ENCODE peak calls at places on chromosomes 12 and 14, in seven cellular contexts. G, D, Y, E, C, Z and N are unnamed samples.

GRCh38 chr14:90368946-90369721 is 27.7 kb upstream of the CALM1 start:
- DNase-seq in Y (no peak), E (peak; percentile 58), D (no peak), C (no peak), G (peak; percentile 66), Z (no peak), N (no peak)

GRCh38 chr14:23951590-23952143 is 1.9 kb upstream of the DHRS4 start:
- DNase-seq in E (no peak), Y (no peak), G (no peak), D (no peak), C (no peak), Z (no peak), N (no peak)

GRCh38 chr14:22780105-22780679 is 13.7 kb downstream of the OXA1L start:
- DNase-seq in Y (no peak), C (no peak), G (no peak), Z (no peak), D (no peak), E (no peak), N (no peak)

GRCh38 chr12:6955462-6956331 is 4.5 kb downstream of the PTPN6 start:
- DNase-seq in Y (no peak), Z (no peak), G (no peak), C (no peak), E (no peak), D (peak; percentile 57), N (peak; percentile 38)

GRCh38 chr14:52780893-52781292 is 10.5 kb downstream of the GNPNAT1 start:
- DNase-seq in D (no peak), Z (no peak), Y (no peak), E (no peak), G (no peak), C (no peak), N (no peak)

GRCh38 chr14:52032196-52032865 is 36.5 kb downstream of the NID2 start:
- DNase-seq in D (no peak), Z (no peak), G (no peak), Y (no peak), C (no peak), E (no peak), N (no peak)

GRCh38 chr14:104394606-104394910 is 185.0 kb upstream of the C14orf180 start:
- DNase-seq in D (no peak), C (no peak), E (no peak), Z (no peak), G (no peak), Y (no peak), N (no peak)

GRCh38 chr12:31591308-31591901 is 469 bp upstream of the DENND5B start:
- DNase-seq in D (no peak), E (peak; percentile 55), Z (no peak), C (no peak), Y (no peak), G (peak; percentile 3), N (peak; percentile 85)

GRCh38 chr14:92310776-92311375 is 12.1 kb upstream of the SLC24A4 start:
- DNase-seq in D (no peak), Z (no peak), Y (no peak), C (no peak), G (no peak), E (no peak), N (no peak)

GRCh38 chr12:70719672-70720420 is 82.6 kb upstream of the PTPRB start:
- DNase-seq in C (peak; percentile 60), Y (peak; percentile 54), D (no peak), G (peak; percentile 46), Z (peak; percentile 30), E (peak; percentile 13), N (peak; percentile 20)

GRCh38 chr14:36429692-36430091 is 90.3 kb downstream of the NKX2-1 start:
- DNase-seq in Z (no peak), D (no peak), E (no peak), C (no peak), G (no peak), Y (no peak), N (no peak)

GRCh38 chr14:97298331-97298730 is 501.1 kb downstream of the VRK1 start:
- DNase-seq in Z (no peak), G (peak; percentile 41), D (no peak), E (peak; percentile 7), Y (no peak), C (no peak), N (no peak)

GRCh38 chr14:51963164-51963733 is 26.1 kb upstream of the RTRAF start:
- DNase-seq in E (no peak), C (no peak), Z (no peak), D (no peak), Y (no peak), G (no peak), N (no peak)

GRCh38 chr12:118436002-118436724 is 59.8 kb downstream of the SUDS3 start:
- DNase-seq in G (peak; percentile 27), C (no peak), E (peak; percentile 27), D (no peak), Y (no peak), Z (no peak), N (peak; percentile 33)

GRCh38 chr14:36256131-36256801 is 64.2 kb downstream of the MBIP start:
- DNase-seq in Y (no peak), C (no peak), Z (no peak), D (no peak), E (no peak), G (no peak), N (no peak)

GRCh38 chr14:65359503-65359902 is 53.0 kb upstream of the FUT8 start:
- DNase-seq in G (peak; percentile 82), D (no peak), C (no peak), Y (no peak), Z (no peak), E (peak; percentile 19), N (no peak)

GRCh38 chr12:40565029-40565633 is 127.1 kb upstream of the CNTN1 start:
- DNase-seq in Z (no peak), C (no peak), D (no peak), E (no peak), Y (no peak), G (no peak), N (no peak)

GRCh38 chr14:29370024-29370423 is 557.6 kb downstream of the PRKD1 start:
- DNase-seq in Z (no peak), E (no peak), G (peak; percentile 38), Y (no peak), D (no peak), C (no peak), N (no peak)

GRCh38 chr12:5051334-5051733 is 7.7 kb downstream of the KCNA5 start:
- DNase-seq in Z (no peak), C (no peak), G (no peak), E (no peak), D (no peak), Y (no peak), N (no peak)

GRCh38 chr12:1972856-1973317 is 31.4 kb downstream of the DCP1B start:
- DNase-seq in C (no peak), D (peak; percentile 85), Y (peak; percentile 24), E (no peak), G (no peak), Z (no peak), N (no peak)

DNA sequence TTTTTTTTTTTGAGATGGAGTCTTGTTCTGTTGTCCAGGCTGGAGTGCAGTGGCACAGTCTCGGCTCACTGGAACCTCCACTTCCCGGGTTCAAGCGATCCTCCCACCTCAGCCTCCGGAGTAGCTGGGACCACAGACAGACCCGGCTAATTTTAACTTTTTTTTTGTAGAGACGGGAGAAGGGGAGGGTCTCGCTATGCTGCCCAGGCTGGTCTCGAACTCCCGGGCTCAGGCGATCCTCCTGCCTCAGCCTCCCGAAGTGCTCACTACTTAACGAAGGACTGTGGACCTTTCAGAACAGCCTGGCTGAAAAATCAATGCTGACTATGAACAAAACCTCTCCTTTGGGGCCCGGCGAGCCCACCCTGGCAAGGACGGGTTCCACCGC is 10.9 kb downstream of the SLC6A12 start:
- DNase-seq in C (no peak), G (no peak), Y (no peak), E (no peak), Z (no peak), D (no peak), N (no peak)
- H3K4me3 ChIP-seq in C (peak overlapping the region; percentile 65), G (no peak overlapping the region), Y (peak overlapping the region; percentile 58), E (peak overlapping the region; percentile 93), Z (no peak overlapping the region), D (peak overlapping the region; percentile 22), N (no peak overlapping the region)

GRCh38 chr14:20412422-20412821 is 879 bp downstream of the TEP1 start:
- DNase-seq in G (no peak), C (no peak), D (no peak), E (no peak), Z (peak; percentile 15), Y (no peak), N (peak; percentile 75)

GRCh38 chr14:20413785-20414117 is 450 bp upstream of the TEP1 start:
- DNase-seq in Z (no peak), Y (no peak), D (no peak), G (peak; percentile 17), C (no peak), E (no peak), N (peak; percentile 67)

GRCh38 chr14:20415723-20416622 is 2.7 kb upstream of the TEP1 start:
- DNase-seq in E (peak; percentile 67), D (no peak), G (peak; percentile 74), C (no peak), Z (peak; percentile 55), Y (no peak), N (peak; percentile 79)

GRCh38 chr14:20409226-20409625 is 4.1 kb downstream of the TEP1 start:
- DNase-seq in Z (no peak), G (peak; percentile 33), D (no peak), Y (no peak), E (no peak), C (no peak), N (no peak)

DNA sequence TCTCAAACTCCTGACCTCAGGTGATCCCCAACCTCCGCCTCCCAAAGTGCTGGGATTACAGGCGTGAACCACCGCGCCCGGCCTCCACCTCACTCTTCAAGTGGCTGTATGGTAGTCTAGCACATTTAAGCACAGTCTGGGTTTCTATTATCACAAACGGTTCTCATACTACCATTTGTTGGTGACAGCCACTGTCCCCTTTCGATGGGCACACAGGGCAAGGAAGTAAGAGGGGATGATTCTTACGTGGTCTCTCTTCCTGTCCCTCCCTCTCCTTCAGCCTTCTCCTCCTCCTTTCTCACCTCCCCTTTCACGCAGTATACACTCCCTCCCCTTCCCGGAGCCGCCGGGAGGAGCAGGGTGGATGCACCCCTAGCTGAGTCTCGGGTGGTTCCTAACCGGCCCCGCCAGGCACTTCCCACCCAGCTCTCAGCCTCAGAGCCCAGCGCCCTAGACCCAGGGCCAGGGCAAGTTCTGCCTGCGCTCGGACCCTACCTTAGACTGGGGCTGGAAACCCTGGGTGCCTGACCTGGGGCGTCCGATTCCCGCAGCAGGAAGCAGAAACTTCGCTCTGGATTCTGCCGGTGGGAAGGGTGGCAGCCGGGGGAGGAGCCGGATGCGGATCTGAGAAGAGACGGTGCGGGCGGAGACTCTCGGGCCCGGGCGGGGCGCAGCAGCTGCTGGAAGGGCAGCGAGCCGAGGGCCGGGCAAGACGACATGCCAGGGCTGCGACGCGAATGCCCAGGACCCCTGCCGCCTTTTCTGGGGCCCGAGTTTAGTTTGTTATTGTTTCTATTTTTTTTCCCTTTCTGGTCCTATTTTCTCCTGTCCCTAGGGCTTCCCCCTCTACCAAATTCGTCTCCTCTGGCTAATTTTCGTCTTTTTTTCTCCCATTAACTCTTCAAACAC is at the start of gene TEP1:
- DNase-seq in D (peak; percentile 96), G (peak; percentile 87), C (peak; percentile 94), E (peak; percentile 88), Z (peak; percentile 17), Y (peak; percentile 89), N (peak; percentile 87)
- H3K4me3 ChIP-seq in D (peak within 1 kb of the TSS; percentile 96), G (peak within 1 kb of the TSS; percentile 98), C (peak within 1 kb of the TSS; percentile 92), E (peak within 1 kb of the TSS; percentile 61), Z (peak within 1 kb of the TSS; percentile 86), Y (peak within 1 kb of the TSS; percentile 76), N (peak within 1 kb of the TSS; percentile 88)

GRCh38 chr12:67514502-67514901 is 134.0 kb upstream of the DYRK2 start:
- DNase-seq in G (no peak), D (no peak), Y (no peak), E (no peak), Z (no peak), C (no peak), N (no peak)
- H3K4me3 ChIP-seq in G (no peak overlapping the region), D (no peak overlapping the region), Y (no peak overlapping the region), E (no peak overlapping the region), Z (no peak overlapping the region), C (no peak overlapping the region), N (no peak overlapping the region)

GRCh38 chr12:58919271-58920101 is 818 bp downstream of the LRIG3 start:
- DNase-seq in Y (no peak), G (peak; percentile 48), D (no peak), C (no peak), Z (peak; percentile 45), E (peak; percentile 41), N (peak; percentile 80)
- H3K4me3 ChIP-seq in Y (peak overlapping the region; percentile 91), G (peak overlapping the region; percentile 97), D (peak overlapping the region; percentile 61), C (peak overlapping the region; percentile 95), Z (peak overlapping the region; percentile 89), E (peak overlapping the region; percentile 68), N (peak overlapping the region; percentile 90)